ENCODE peak calls at places on chromosomes 12 and 14, in seven cellular contexts. One of them, this sample, is unnamed. For H3K27me3 and H3K4me1, the result is how much of the 10 kb centered on the place peaks cover.

GRCh38 chr12:81078469-81079196 is 754 bp downstream of the ACSS3 start:
- DNase-seq in vagina: no peak
- DNase-seq in A673: peak
- DNase-seq in IMR-90: peak
- DNase-seq in GM23338: no peak
- DNase-seq in astrocyte: peak
- DNase-seq in heart left ventricle: peak
- DNase-seq in this sample: peak

GRCh38 chr14:85731198-85731597 is 201.3 kb downstream of the FLRT2 start:
- DNase-seq in astrocyte: peak
- DNase-seq in GM23338: no peak
- DNase-seq in A673: no peak
- DNase-seq in IMR-90: peak
- DNase-seq in heart left ventricle: peak
- DNase-seq in vagina: no peak
- DNase-seq in this sample: no peak

GRCh38 chr12:98399532-98399931 is 115.9 kb upstream of the TMPO start:
- DNase-seq in astrocyte: peak
- DNase-seq in GM23338: peak
- DNase-seq in vagina: no peak
- DNase-seq in A673: peak
- DNase-seq in heart left ventricle: no peak
- DNase-seq in IMR-90: peak
- DNase-seq in this sample: peak

GRCh38 chr14:55482936-55483605 is 42.7 kb upstream of the TBPL2 start:
- DNase-seq in vagina: no peak
- DNase-seq in A673: no peak
- DNase-seq in heart left ventricle: no peak
- DNase-seq in GM23338: no peak
- DNase-seq in astrocyte: peak
- DNase-seq in IMR-90: no peak
- DNase-seq in this sample: no peak

GRCh38 chr14:77043177-77043983 is 14.9 kb upstream of the IRF2BPL start:
- DNase-seq in A673: peak
- DNase-seq in heart left ventricle: peak
- DNase-seq in IMR-90: peak
- DNase-seq in GM23338: no peak
- DNase-seq in astrocyte: peak
- DNase-seq in vagina: no peak
- DNase-seq in this sample: peak

GRCh38 chr14:94341654-94342333 is 18.7 kb upstream of the SERPINA6 start:
- DNase-seq in vagina: no peak
- DNase-seq in IMR-90: no peak
- DNase-seq in A673: no peak
- DNase-seq in GM23338: no peak
- DNase-seq in heart left ventricle: no peak
- DNase-seq in astrocyte: peak
- DNase-seq in this sample: no peak

GRCh38 chr14:72907886-72908285 is 14.0 kb upstream of the DPF3 start:
- DNase-seq in GM23338: no peak
- DNase-seq in heart left ventricle: no peak
- DNase-seq in A673: peak
- DNase-seq in vagina: no peak
- DNase-seq in astrocyte: peak
- DNase-seq in IMR-90: peak
- DNase-seq in this sample: peak

GRCh38 chr14:67417633-67418032 is 5.7 kb upstream of the PLEK2 start:
- DNase-seq in astrocyte: no peak
- DNase-seq in heart left ventricle: no peak
- DNase-seq in vagina: no peak
- DNase-seq in GM23338: no peak
- DNase-seq in A673: no peak
- DNase-seq in IMR-90: peak
- DNase-seq in this sample: no peak

GRCh38 chr14:64979336-64980074 is 7.2 kb upstream of the FNTB start:
- DNase-seq in IMR-90: peak
- DNase-seq in heart left ventricle: no peak
- DNase-seq in GM23338: peak
- DNase-seq in astrocyte: peak
- DNase-seq in vagina: no peak
- DNase-seq in A673: no peak
- DNase-seq in this sample: no peak

GRCh38 chr12:63294327-63294632 is 143.3 kb upstream of the AVPR1A start:
- DNase-seq in IMR-90: peak
- DNase-seq in astrocyte: peak
- DNase-seq in GM23338: no peak
- DNase-seq in vagina: no peak
- DNase-seq in heart left ventricle: no peak
- DNase-seq in A673: peak
- DNase-seq in this sample: no peak

GRCh38 chr14:93002049-93002448 is 79.1 kb downstream of the CHGA start:
- DNase-seq in IMR-90: no peak
- DNase-seq in GM23338: no peak
- DNase-seq in A673: no peak
- DNase-seq in vagina: no peak
- DNase-seq in heart left ventricle: no peak
- DNase-seq in astrocyte: no peak
- DNase-seq in this sample: no peak
- TF ChIP-seq CTCF in IMR-90: no peak
- TF ChIP-seq CTCF in GM23338: no peak
- TF ChIP-seq CTCF in A673: no peak
- TF ChIP-seq CTCF in vagina: no peak
- TF ChIP-seq CTCF in heart left ventricle: no peak
- TF ChIP-seq CTCF in astrocyte: no peak
- TF ChIP-seq CTCF in this sample: no peak

GRCh38 chr12:41188058-41188840 is at the start of gene PDZRN4:
- DNase-seq in astrocyte: no peak
- DNase-seq in IMR-90: no peak
- DNase-seq in GM23338: peak
- DNase-seq in heart left ventricle: no peak
- DNase-seq in A673: peak
- DNase-seq in vagina: no peak
- DNase-seq in this sample: peak
- H3K27me3 ChIP-seq in astrocyte: under half
- H3K27me3 ChIP-seq in IMR-90: under half
- H3K27me3 ChIP-seq in GM23338: half or more
- H3K27me3 ChIP-seq in heart left ventricle: under half
- H3K27me3 ChIP-seq in A673: half or more
- H3K27me3 ChIP-seq in vagina: under half
- H3K27me3 ChIP-seq in this sample: under half

GRCh38 chr12:12881495-12881894 is 9.9 kb upstream of the GPRC5A start:
- DNase-seq in GM23338: no peak
- DNase-seq in astrocyte: peak
- DNase-seq in vagina: no peak
- DNase-seq in A673: no peak
- DNase-seq in heart left ventricle: no peak
- DNase-seq in IMR-90: peak
- DNase-seq in this sample: peak

GRCh38 chr12:12882288-12882687 is 9.1 kb upstream of the GPRC5A start:
- DNase-seq in GM23338: no peak
- DNase-seq in A673: no peak
- DNase-seq in heart left ventricle: no peak
- DNase-seq in IMR-90: no peak
- DNase-seq in vagina: no peak
- DNase-seq in astrocyte: no peak
- DNase-seq in this sample: no peak

GRCh38 chr12:12885060-12885792 is 6.1 kb upstream of the GPRC5A start:
- DNase-seq in A673: no peak
- DNase-seq in GM23338: peak
- DNase-seq in vagina: no peak
- DNase-seq in IMR-90: no peak
- DNase-seq in heart left ventricle: no peak
- DNase-seq in astrocyte: peak
- DNase-seq in this sample: peak

GRCh38 chr12:12880537-12880936 is 10.8 kb upstream of the GPRC5A start:
- DNase-seq in GM23338: no peak
- DNase-seq in astrocyte: no peak
- DNase-seq in heart left ventricle: no peak
- DNase-seq in vagina: no peak
- DNase-seq in IMR-90: no peak
- DNase-seq in A673: no peak
- DNase-seq in this sample: no peak

GRCh38 chr12:12883369-12884001 is 7.9 kb upstream of the GPRC5A start:
- DNase-seq in astrocyte: peak
- DNase-seq in A673: no peak
- DNase-seq in vagina: no peak
- DNase-seq in IMR-90: peak
- DNase-seq in GM23338: no peak
- DNase-seq in heart left ventricle: no peak
- DNase-seq in this sample: no peak
- H3K4me1 ChIP-seq in astrocyte: under half
- H3K4me1 ChIP-seq in A673: under half
- H3K4me1 ChIP-seq in vagina: under half
- H3K4me1 ChIP-seq in IMR-90: under half
- H3K4me1 ChIP-seq in GM23338: under half
- H3K4me1 ChIP-seq in heart left ventricle: under half
- H3K4me1 ChIP-seq in this sample: under half

GRCh38 chr14:87617079-87617478 is 375.9 kb downstream of the GALC start:
- DNase-seq in vagina: no peak
- DNase-seq in heart left ventricle: no peak
- DNase-seq in A673: no peak
- DNase-seq in IMR-90: no peak
- DNase-seq in astrocyte: no peak
- DNase-seq in GM23338: no peak
- DNase-seq in this sample: no peak

GRCh38 chr14:87615050-87615449 is 377.9 kb downstream of the GALC start:
- DNase-seq in IMR-90: no peak
- DNase-seq in vagina: no peak
- DNase-seq in A673: no peak
- DNase-seq in astrocyte: peak
- DNase-seq in heart left ventricle: no peak
- DNase-seq in GM23338: no peak
- DNase-seq in this sample: no peak

GRCh38 chr14:87613856-87614255 is 379.1 kb downstream of the GALC start:
- DNase-seq in GM23338: no peak
- DNase-seq in vagina: no peak
- DNase-seq in heart left ventricle: no peak
- DNase-seq in A673: no peak
- DNase-seq in IMR-90: no peak
- DNase-seq in astrocyte: no peak
- DNase-seq in this sample: no peak

GRCh38 chr14:87615822-87616679 is 376.9 kb downstream of the GALC start:
- DNase-seq in GM23338: peak
- DNase-seq in heart left ventricle: peak
- DNase-seq in IMR-90: peak
- DNase-seq in A673: peak
- DNase-seq in vagina: no peak
- DNase-seq in astrocyte: no peak
- DNase-seq in this sample: peak
- TF ChIP-seq CTCF in GM23338: peak
- TF ChIP-seq CTCF in heart left ventricle: peak
- TF ChIP-seq CTCF in IMR-90: peak
- TF ChIP-seq CTCF in A673: peak
- TF ChIP-seq CTCF in vagina: peak
- TF ChIP-seq CTCF in astrocyte: peak
- TF ChIP-seq CTCF in this sample: peak

DNA sequence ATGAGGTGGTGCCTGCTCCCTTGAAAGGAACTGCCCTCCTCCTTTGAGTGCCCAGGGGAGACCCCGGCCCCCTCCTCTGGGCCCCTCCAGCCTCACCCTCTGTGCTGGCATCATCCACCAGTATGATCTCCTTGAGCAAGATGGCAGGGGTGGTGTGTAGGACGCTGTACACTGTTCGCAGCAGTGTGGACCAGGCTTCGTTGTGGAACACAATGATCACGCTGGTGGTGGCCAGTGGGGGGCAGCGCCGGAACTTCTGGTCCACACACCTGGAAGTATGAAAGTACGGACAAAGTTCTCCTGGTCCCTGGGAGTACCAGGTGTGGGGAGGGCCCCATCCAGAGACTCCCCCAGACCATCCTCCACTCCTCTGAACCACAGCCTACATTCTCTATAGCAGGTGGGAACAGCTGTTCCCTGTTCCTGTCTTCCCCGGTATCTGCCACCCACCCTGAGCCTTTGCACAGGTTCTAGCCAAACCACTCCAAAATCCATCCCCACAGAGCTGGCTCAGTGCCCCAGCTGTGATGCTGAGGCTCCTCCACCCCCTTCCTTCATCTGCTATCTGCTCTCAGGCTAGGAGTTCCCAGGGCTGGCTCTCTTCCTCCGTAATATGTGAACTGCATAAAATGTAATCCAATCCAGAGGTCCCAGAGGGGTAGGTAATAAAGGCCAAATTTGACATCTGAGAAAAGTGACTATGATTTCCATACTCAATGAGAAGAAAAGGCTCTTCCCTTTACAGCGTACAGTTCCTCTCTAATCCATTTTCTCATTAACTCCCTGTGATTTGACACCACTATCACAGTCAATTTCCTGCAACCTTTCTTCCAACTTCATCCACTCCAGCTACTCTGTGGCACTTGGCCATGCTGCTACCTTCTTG is 13.9 kb downstream of the GALNT6 start:
- DNase-seq in A673: peak
- DNase-seq in vagina: no peak
- DNase-seq in IMR-90: no peak
- DNase-seq in heart left ventricle: no peak
- DNase-seq in astrocyte: no peak
- DNase-seq in GM23338: no peak
- DNase-seq in this sample: no peak
- H3K27me3 ChIP-seq in A673: under half
- H3K27me3 ChIP-seq in vagina: under half
- H3K27me3 ChIP-seq in IMR-90: under half
- H3K27me3 ChIP-seq in heart left ventricle: under half
- H3K27me3 ChIP-seq in astrocyte: under half
- H3K27me3 ChIP-seq in GM23338: under half
- H3K27me3 ChIP-seq in this sample: under half

GRCh38 chr12:108629824-108630476 is 3.7 kb downstream of the SELPLG start:
- DNase-seq in vagina: no peak
- DNase-seq in GM23338: no peak
- DNase-seq in IMR-90: peak
- DNase-seq in astrocyte: peak
- DNase-seq in A673: no peak
- DNase-seq in heart left ventricle: peak
- DNase-seq in this sample: peak
- H3K4me1 ChIP-seq in vagina: under half
- H3K4me1 ChIP-seq in GM23338: under half
- H3K4me1 ChIP-seq in IMR-90: under half
- H3K4me1 ChIP-seq in astrocyte: under half
- H3K4me1 ChIP-seq in A673: under half
- H3K4me1 ChIP-seq in heart left ventricle: under half
- H3K4me1 ChIP-seq in this sample: under half

GRCh38 chr12:27063250-27063851 is 19.0 kb downstream of the C12orf71 start:
- DNase-seq in GM23338: no peak
- DNase-seq in heart left ventricle: no peak
- DNase-seq in IMR-90: no peak
- DNase-seq in A673: no peak
- DNase-seq in vagina: no peak
- DNase-seq in astrocyte: no peak
- DNase-seq in this sample: no peak

GRCh38 chr12:27064397-27065342 is 17.7 kb downstream of the C12orf71 start:
- DNase-seq in GM23338: no peak
- DNase-seq in IMR-90: no peak
- DNase-seq in vagina: no peak
- DNase-seq in heart left ventricle: no peak
- DNase-seq in A673: no peak
- DNase-seq in astrocyte: no peak
- DNase-seq in this sample: no peak

DNA sequence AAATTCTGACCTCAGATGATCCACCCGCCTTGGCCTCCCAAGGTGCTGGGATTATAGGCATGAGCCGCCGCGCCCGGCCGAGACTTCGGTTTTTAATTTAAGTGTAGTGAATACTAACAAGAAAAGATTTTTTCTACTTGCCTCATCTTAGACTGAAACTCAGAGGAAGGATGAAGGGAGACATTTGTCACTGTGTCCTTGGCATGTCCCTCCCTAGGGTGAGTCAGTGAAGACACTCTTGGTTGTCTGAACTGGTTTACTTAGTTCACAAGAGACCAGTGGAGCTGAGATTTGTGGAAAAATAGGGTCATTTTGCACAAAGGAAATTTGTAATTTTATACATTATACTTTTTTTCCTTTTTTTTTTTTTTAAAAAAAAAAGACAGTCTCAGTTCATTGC is 13.5 kb downstream of the C12orf71 start:
- DNase-seq in IMR-90: no peak
- DNase-seq in heart left ventricle: no peak
- DNase-seq in vagina: no peak
- DNase-seq in GM23338: no peak
- DNase-seq in astrocyte: no peak
- DNase-seq in A673: no peak
- DNase-seq in this sample: no peak
- TF ChIP-seq CTCF in IMR-90: no peak
- TF ChIP-seq CTCF in heart left ventricle: no peak
- TF ChIP-seq CTCF in vagina: no peak
- TF ChIP-seq CTCF in GM23338: no peak
- TF ChIP-seq CTCF in astrocyte: no peak
- TF ChIP-seq CTCF in A673: no peak
- TF ChIP-seq CTCF in this sample: no peak